ENCODE peak calls at places on chromosomes 5 and 9, in six cellular contexts. G, W, H, T, I and N are unnamed samples.

GRCh38 chr5:1385395-1386273 is 40.7 kb upstream of the CLPTM1L start:
- DNase-seq in W (peak; percentile 38), T (peak; percentile 74), H (no peak), G (peak; percentile 83), I (peak; percentile 64), N (peak; percentile 82)

GRCh38 chr5:87732875-87733768 is 320.4 kb upstream of the CCNH start:
- DNase-seq in I (no peak), T (no peak), G (no peak), W (no peak), H (no peak), N (no peak)

GRCh38 chr5:7397005-7397546 is 1.1 kb downstream of the ADCY2 start:
- DNase-seq in W (no peak), T (no peak), G (no peak), I (no peak), H (no peak), N (no peak)

GRCh38 chr5:68368686-68369359 is 153.3 kb downstream of the PIK3R1 start:
- DNase-seq in W (peak; percentile 11), G (no peak), I (no peak), T (no peak), H (no peak), N (no peak)

GRCh38 chr5:72465601-72466563 is 41.3 kb downstream of the ZNF366 start:
- DNase-seq in I (no peak), W (peak; percentile 34), H (no peak), G (no peak), T (no peak), N (no peak)

GRCh38 chr5:72178910-72179815 is 71.9 kb downstream of the MAP1B start:
- DNase-seq in I (peak; percentile 58), T (no peak), W (peak; percentile 91), H (peak; percentile 89), G (no peak), N (peak; percentile 80)

GRCh38 chr5:44294492-44294891 is 94.7 kb downstream of the FGF10 start:
- DNase-seq in I (no peak), T (no peak), H (no peak), G (no peak), W (peak; percentile 29), N (no peak)

GRCh38 chr9:93123561-93124283 is 10.3 kb downstream of the NINJ1 start:
- DNase-seq in G (no peak), I (peak; percentile 20), W (no peak), H (no peak), T (no peak), N (peak; percentile 42)

GRCh38 chr5:173823721-173824567 is 64.2 kb upstream of the CPEB4 start:
- DNase-seq in I (no peak), W (peak; percentile 48), T (no peak), G (no peak), H (peak; percentile 56), N (peak; percentile 74)

GRCh38 chr5:20606006-20606405 is 618.0 kb upstream of the CDH18 start:
- DNase-seq in I (no peak), G (no peak), H (no peak), T (no peak), W (no peak), N (no peak)

GRCh38 chr5:17966636-17967402 is 332.6 kb downstream of the TAF11L14 start:
- DNase-seq in W (no peak), H (no peak), T (no peak), I (no peak), G (no peak), N (no peak)

GRCh38 chr5:44538831-44539539 is 149.8 kb upstream of the FGF10 start:
- DNase-seq in G (no peak), H (no peak), I (no peak), T (no peak), W (no peak), N (no peak)

GRCh38 chr5:158287643-158288228 is 428.8 kb upstream of the CLINT1 start:
- DNase-seq in H (peak; percentile 23), I (no peak), W (peak; percentile 77), T (no peak), G (no peak), N (no peak)

GRCh38 chr5:24644757-24645156 is at the start of gene CDH10:
- DNase-seq in T (no peak), H (no peak), I (no peak), W (peak; percentile 2), G (no peak), N (no peak)

GRCh38 chr5:159337291-159337974 is 7.1 kb upstream of the IL12B start:
- DNase-seq in G (peak; percentile 17), T (peak; percentile 71), I (no peak), H (peak; percentile 52), W (peak; percentile 47), N (no peak)

GRCh38 chr5:5331838-5332237 is 90.6 kb upstream of the ICE1 start:
- DNase-seq in W (no peak), T (no peak), I (no peak), H (no peak), G (no peak), N (no peak)

GRCh38 chr5:82459626-82460025 is 181.5 kb upstream of the RPS23 start:
- DNase-seq in W (no peak), I (no peak), T (no peak), H (no peak), G (no peak), N (no peak)

GRCh38 chr5:137778772-137779564 is 24.8 kb upstream of the HNRNPA0 start:
- DNase-seq in G (peak; percentile 11), T (peak; percentile 5), H (no peak), I (no peak), W (peak; percentile 60), N (no peak)

GRCh38 chr9:107684224-107684623 is 194.7 kb upstream of the KLF4 start:
- DNase-seq in I (no peak), T (no peak), H (no peak), G (no peak), W (peak; percentile 30), N (no peak)

GRCh38 chr5:72451771-72452505 is 55.3 kb downstream of the ZNF366 start:
- DNase-seq in H (peak; percentile 96), I (no peak), T (no peak), W (peak; percentile 87), G (no peak), N (no peak)

GRCh38 chr5:127875235-127876021 is 172.2 kb downstream of the CCDC192 start:
- DNase-seq in H (no peak), G (peak; percentile 10), I (no peak), T (no peak), W (peak; percentile 78), N (no peak)

GRCh38 chr9:137306546-137307254 is 4.6 kb upstream of the NRARP start:
- DNase-seq in W (no peak), G (no peak), H (no peak), I (no peak), T (no peak), N (peak; percentile 55)

GRCh38 chr9:96006961-96007360 is 131.5 kb downstream of the ERCC6L2 start:
- DNase-seq in W (peak; percentile 51), I (no peak), T (no peak), G (no peak), H (no peak), N (no peak)

GRCh38 chr5:130158036-130158435 is 253.8 kb downstream of the CHSY3 start:
- DNase-seq in W (no peak), H (no peak), T (no peak), I (no peak), G (no peak), N (no peak)

GRCh38 chr5:96344678-96345612 is 88.1 kb downstream of the PCSK1 start:
- DNase-seq in I (no peak), H (no peak), G (peak; percentile 48), W (peak; percentile 92), T (peak; percentile 66), N (no peak)

GRCh38 chr5:91850031-91850430 is 466.9 kb upstream of the ARRDC3 start:
- DNase-seq in W (peak; percentile 24), G (no peak), T (no peak), H (no peak), I (no peak), N (no peak)

GRCh38 chr9:116391306-116391900 is 237.8 kb downstream of the PAPPA start:
- DNase-seq in H (peak; percentile 55), W (peak; percentile 24), G (no peak), I (no peak), T (no peak), N (no peak)

GRCh38 chr5:177600458-177601018 is 606 bp downstream of the B4GALT7 start:
- DNase-seq in I (no peak), T (no peak), W (no peak), G (no peak), H (no peak), N (no peak)

GRCh38 chr9:91777437-91777836 is 172.6 kb downstream of the ROR2 start:
- DNase-seq in T (no peak), G (no peak), W (peak; percentile 90), I (no peak), H (no peak), N (no peak)

GRCh38 chr5:153222956-153223355 is 267.5 kb upstream of the GRIA1 start:
- DNase-seq in T (no peak), G (no peak), I (no peak), H (no peak), W (peak; percentile 27), N (no peak)

GRCh38 chr9:29691758-29692407 is 2118.6 kb upstream of the C9orf72 start:
- DNase-seq in H (no peak), I (no peak), G (no peak), T (no peak), W (peak; percentile 25), N (no peak)